ENCODE peak calls at places on chromosomes 13 and 19, in four cellular contexts. R is HepG2, T is GM12878, C is K562. H is an unnamed sample.

GRCh38 chr13:51047434-51048165 is 63.5 kb downstream of the C13orf42 start:
- DNase-seq in R (no peak), T (no peak), C (no peak), H (no peak)

GRCh38 chr19:575527-576506 is 3.4 kb downstream of the BSG start:
- DNase-seq in R (no peak), T (no peak), C (peak; percentile 58), H (no peak)

GRCh38 chr13:37175996-37176395 is 70.5 kb upstream of the CSNK1A1L start:
- DNase-seq in R (no peak), T (no peak), C (no peak), H (no peak)

GRCh38 chr19:47331931-47332547 is at the start of gene C5AR2:
- DNase-seq in R (no peak), T (no peak), C (no peak), H (peak; percentile 53)

GRCh38 chr13:41813426-41813825 is 147.5 kb downstream of the VWA8 start:
- DNase-seq in R (no peak), T (no peak), C (no peak), H (no peak)

GRCh38 chr13:18948664-18949488 is 232.7 kb downstream of the TUBA3C start:
- DNase-seq in R (no peak), T (no peak), C (no peak), H (no peak)

GRCh38 chr19:31408460-31409124 is 59.4 kb upstream of the TSHZ3 start:
- DNase-seq in R (no peak), T (no peak), C (no peak), H (no peak)

GRCh38 chr13:110442946-110443632 is 118.4 kb downstream of the RAB20 start:
- DNase-seq in R (no peak), T (no peak), C (no peak), H (no peak)

GRCh38 chr19:45729774-45730388 is 815 bp downstream of the FBXO46 start:
- DNase-seq in R (no peak), T (peak; percentile 51), C (no peak), H (no peak)

GRCh38 chr19:18969953-18970659 is 29.1 kb upstream of the HOMER3 start:
- DNase-seq in R (no peak), T (no peak), C (no peak), H (peak; percentile 23)

GRCh38 chr19:58562126-58563033 is 4.0 kb upstream of the UBE2M start:
- DNase-seq in R (no peak), T (no peak), C (no peak), H (no peak)

GRCh38 chr19:49020931-49021895 is 2.9 kb downstream of the CGB3 start:
- DNase-seq in R (peak; percentile 23), T (no peak), C (no peak), H (no peak)

GRCh38 chr13:22092791-22093545 is 422.1 kb downstream of the FGF9 start:
- DNase-seq in R (no peak), T (no peak), C (no peak), H (no peak)

GRCh38 chr19:48415395-48415794 is 21.9 kb downstream of the GRIN2D start:
- DNase-seq in R (peak; percentile 52), T (no peak), C (peak; percentile 95), H (no peak)

GRCh38 chr19:29658221-29658991 is 6.9 kb upstream of the PLEKHF1 start:
- DNase-seq in R (no peak), T (no peak), C (no peak), H (no peak)

GRCh38 chr19:34066007-34066656 is 106.2 kb upstream of the LSM14A start:
- DNase-seq in R (no peak), T (no peak), C (no peak), H (no peak)

GRCh38 chr13:44303681-44304432 is 69.8 kb upstream of the SERP2 start:
- DNase-seq in R (no peak), T (no peak), C (no peak), H (no peak)

GRCh38 chr19:15114153-15114540 is 6.9 kb downstream of the SYDE1 start:
- DNase-seq in R (no peak), T (no peak), C (no peak), H (no peak)

GRCh38 chr19:1466461-1467227 is 12.4 kb downstream of the C19orf25 start:
- DNase-seq in R (no peak), T (no peak), C (no peak), H (no peak)

GRCh38 chr13:39971526-39971925 is 316.1 kb downstream of the COG6 start:
- DNase-seq in R (no peak), T (no peak), C (no peak), H (no peak)

GRCh38 chr13:37616131-37616530 is 17.6 kb upstream of the POSTN start:
- DNase-seq in R (no peak), T (no peak), C (no peak), H (no peak)

GRCh38 chr19:48735031-48735615 is 5.3 kb downstream of the RASIP1 start:
- DNase-seq in R (no peak), T (no peak), C (no peak), H (peak; percentile 95)

GRCh38 chr19:44689290-44690130 is 9.4 kb upstream of the CEACAM16 start:
- DNase-seq in R (peak; percentile 63), T (no peak), C (peak; percentile 72), H (peak; percentile 95)

GRCh38 chr13:47121092-47121763 is 224.4 kb upstream of the HTR2A start:
- DNase-seq in R (no peak), T (no peak), C (peak; percentile 12), H (no peak)

GRCh38 chr13:47126432-47126831 is 229.6 kb upstream of the HTR2A start:
- DNase-seq in R (no peak), T (no peak), C (no peak), H (no peak)
- TF ChIP-seq CHD2 in R (no peak), T (no peak), C (no peak), H (no peak)

DNA sequence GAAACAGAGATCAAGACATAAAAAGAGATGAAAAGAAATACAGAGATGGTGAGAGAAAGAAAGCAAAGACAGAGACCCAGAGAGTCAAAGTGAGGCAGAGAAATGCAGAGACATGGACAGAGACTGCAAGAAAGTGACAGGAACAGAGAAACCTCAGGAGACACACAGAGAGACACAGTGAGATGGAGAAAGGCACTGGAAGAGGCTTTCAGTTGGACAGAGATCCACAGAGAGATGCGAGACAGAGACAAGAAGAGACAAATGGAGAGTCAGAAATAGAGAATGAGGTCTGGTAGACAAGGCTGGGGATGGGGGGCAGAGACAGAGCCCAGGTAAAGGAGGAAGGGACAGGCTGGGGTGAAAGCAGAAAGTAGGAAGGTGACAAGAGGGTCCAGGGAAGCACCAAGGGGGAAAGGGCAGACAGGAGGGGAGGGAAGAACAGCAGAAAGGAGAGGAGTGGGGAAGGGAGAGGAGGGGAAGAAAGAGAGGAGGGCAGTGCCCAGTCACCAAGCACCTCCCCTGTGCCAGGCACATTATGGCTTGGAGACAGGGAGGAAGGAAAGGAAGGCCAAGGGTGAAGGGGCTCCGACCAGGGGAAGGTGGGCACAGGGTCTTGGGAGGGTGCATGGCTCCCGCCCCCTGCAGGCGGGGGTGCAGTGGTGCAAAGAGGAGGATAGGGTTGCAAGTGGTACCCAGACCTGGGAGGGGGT is 38.5 kb downstream of the DEDD2 start:
- DNase-seq in R (no peak), T (no peak), C (peak; percentile 76), H (peak; percentile 87)
- TF ChIP-seq CHD4 in R (no peak), T (no peak), C (no peak), H (no peak)

GRCh38 chr19:11166281-11167142 is 10.9 kb upstream of the SPC24 start:
- DNase-seq in R (no peak), T (no peak), C (no peak), H (no peak)
- H3K4me3 ChIP-seq in R (no peak overlapping the region), T (no peak overlapping the region), C (no peak overlapping the region), H (no peak overlapping the region)

DNA sequence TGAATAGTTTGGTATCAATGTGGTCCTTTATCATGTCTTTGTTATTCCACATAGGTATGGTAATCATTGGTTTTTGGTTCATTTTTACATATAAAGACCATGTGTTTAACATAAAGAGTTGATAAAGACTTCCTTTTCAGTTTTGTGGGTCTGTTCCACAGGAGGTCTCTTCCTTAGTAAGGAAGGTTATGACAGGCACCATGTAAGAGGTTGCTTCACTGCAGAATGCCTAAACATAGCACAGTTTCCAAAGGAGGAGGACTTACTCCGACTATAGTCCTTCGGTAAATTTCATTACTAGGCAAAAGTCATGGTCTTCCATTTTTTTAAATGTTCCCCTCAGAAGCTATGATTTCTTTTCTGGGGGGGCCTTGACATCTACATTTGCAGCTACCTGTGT is 27.1 kb upstream of the PCDH17 start:
- DNase-seq in R (no peak), T (no peak), C (no peak), H (no peak)
- TF ChIP-seq CHD2 in R (no peak), T (no peak), C (no peak), H (no peak)